ENCODE peak calls at places on chromosomes 1 and 21, in ten cellular contexts. K, B, U, D, J, C, A, F, R and O are unnamed samples.

GRCh38 chr1:187476671-187477070 is 647.9 kb downstream of the PLA2G4A start:
- DNase-seq in K (peak), B (peak), U (peak), D (no peak), J (no peak), C (no peak), A (no peak), F (peak), R (no peak), O (peak)

GRCh38 chr1:22643381-22643780 is at the start of gene C1QC:
- DNase-seq in K (no peak), B (no peak), U (no peak), D (no peak), J (no peak), C (no peak), A (peak), F (no peak), R (no peak), O (no peak)

GRCh38 chr21:26405735-26406361 is 167.2 kb downstream of the CYYR1 start:
- DNase-seq in K (no peak), B (peak), U (peak), D (peak), J (no peak), C (peak), A (no peak), F (peak), R (peak), O (peak)

GRCh38 chr1:26993237-26994019 is at the start of gene TRNP1:
- DNase-seq in K (peak), B (peak), U (peak), D (peak), J (peak), C (no peak), A (peak), F (peak), R (no peak), O (peak)

GRCh38 chr21:42733037-42733632 is 79.7 kb downstream of the PDE9A start:
- DNase-seq in K (no peak), B (no peak), U (no peak), D (no peak), J (no peak), C (no peak), A (no peak), F (no peak), R (no peak), O (no peak)

GRCh38 chr21:42289926-42290325 is 25.3 kb downstream of the TFF3 start:
- DNase-seq in K (no peak), B (no peak), U (no peak), D (no peak), J (no peak), C (no peak), A (no peak), F (no peak), R (no peak), O (no peak)

GRCh38 chr1:58854576-58854975 is 70.7 kb upstream of the JUN start:
- DNase-seq in K (no peak), B (no peak), U (no peak), D (peak), J (no peak), C (no peak), A (no peak), F (no peak), R (no peak), O (no peak)

GRCh38 chr1:160858127-160858909 is 4.4 kb downstream of the CD244 start:
- DNase-seq in K (no peak), B (no peak), U (no peak), D (no peak), J (no peak), C (no peak), A (no peak), F (no peak), R (no peak), O (peak)

GRCh38 chr1:22822371-22822770 is 111.7 kb downstream of the EPHB2 start:
- DNase-seq in K (no peak), B (no peak), U (no peak), D (no peak), J (no peak), C (no peak), A (no peak), F (no peak), R (no peak), O (no peak)

GRCh38 chr1:195082183-195082582 is 1526.1 kb downstream of the KCNT2 start:
- DNase-seq in K (no peak), B (no peak), U (peak), D (no peak), J (no peak), C (no peak), A (no peak), F (peak), R (no peak), O (peak)

GRCh38 chr21:45412491-45412890 is 7.5 kb downstream of the COL18A1 start:
- DNase-seq in K (no peak), B (no peak), U (no peak), D (no peak), J (no peak), C (no peak), A (no peak), F (no peak), R (no peak), O (no peak)

GRCh38 chr1:164932580-164932979 is 373.6 kb downstream of the PBX1 start:
- DNase-seq in K (no peak), B (no peak), U (no peak), D (no peak), J (no peak), C (no peak), A (no peak), F (no peak), R (no peak), O (no peak)

GRCh38 chr1:164928223-164928814 is 369.3 kb downstream of the PBX1 start:
- DNase-seq in K (no peak), B (no peak), U (no peak), D (no peak), J (no peak), C (no peak), A (no peak), F (no peak), R (no peak), O (no peak)

GRCh38 chr1:164930833-164931232 is 371.8 kb downstream of the PBX1 start:
- DNase-seq in K (no peak), B (no peak), U (no peak), D (no peak), J (no peak), C (no peak), A (no peak), F (no peak), R (no peak), O (no peak)

DNA sequence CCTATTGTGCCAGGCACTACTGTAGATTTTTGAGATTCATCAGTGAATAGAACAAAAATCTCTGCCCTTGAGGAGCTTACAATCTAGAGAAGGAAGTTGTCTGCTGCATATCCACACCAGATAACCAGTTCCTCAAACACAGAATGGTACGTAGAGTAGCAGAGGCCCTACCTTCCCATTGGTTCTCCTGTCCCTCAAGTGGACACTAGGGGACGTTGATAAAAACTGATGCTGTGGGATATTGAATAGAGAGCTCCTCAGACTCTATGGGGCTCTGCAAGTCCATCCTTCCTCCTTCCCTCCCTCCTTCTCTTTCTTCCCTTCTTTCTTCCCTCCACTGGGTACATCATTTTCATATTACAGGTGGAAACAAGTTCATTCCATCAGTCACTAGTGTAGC is 371.3 kb downstream of the PBX1 start:
- DNase-seq in K (no peak), B (no peak), U (no peak), D (no peak), J (no peak), C (no peak), A (no peak), F (no peak), R (no peak), O (no peak)
- TF ChIP-seq CTCF in K (no peak), B (no peak), U (no peak), D (no peak), J (no peak), C (no peak), A (no peak), F (no peak), R (no peak), O (no peak)

GRCh38 chr1:81808760-81809159 is 8.0 kb downstream of the ADGRL2 start:
- DNase-seq in K (no peak), B (peak), U (peak), D (no peak), J (no peak), C (no peak), A (no peak), F (no peak), R (no peak), O (no peak)

GRCh38 chr1:81812712-81813111 is 12.0 kb downstream of the ADGRL2 start:
- DNase-seq in K (no peak), B (no peak), U (no peak), D (no peak), J (no peak), C (no peak), A (no peak), F (no peak), R (no peak), O (peak)

GRCh38 chr1:81813691-81814090 is 13.0 kb downstream of the ADGRL2 start:
- DNase-seq in K (no peak), B (no peak), U (no peak), D (no peak), J (no peak), C (no peak), A (no peak), F (no peak), R (no peak), O (no peak)

GRCh38 chr1:81809808-81810207 is 9.1 kb downstream of the ADGRL2 start:
- DNase-seq in K (no peak), B (no peak), U (no peak), D (no peak), J (no peak), C (no peak), A (no peak), F (no peak), R (no peak), O (no peak)

GRCh38 chr1:81811757-81812371 is 11.1 kb downstream of the ADGRL2 start:
- DNase-seq in K (no peak), B (no peak), U (peak), D (no peak), J (no peak), C (no peak), A (no peak), F (no peak), R (no peak), O (peak)
- TF ChIP-seq CTCF in K (peak), B (peak), U (no peak), D (no peak), J (no peak), C (no peak), A (peak), F (peak), R (no peak), O (peak)

GRCh38 chr1:101136739-101137138 is 100.1 kb upstream of the S1PR1 start:
- DNase-seq in K (peak), B (peak), U (peak), D (peak), J (no peak), C (no peak), A (no peak), F (no peak), R (no peak), O (no peak)
- TF ChIP-seq CTCF in K (peak), B (peak), U (no peak), D (peak), J (peak), C (no peak), A (no peak), F (no peak), R (no peak), O (no peak)

GRCh38 chr1:92306020-92306419 is 7.2 kb downstream of the RPAP2 start:
- DNase-seq in K (no peak), B (no peak), U (no peak), D (no peak), J (no peak), C (no peak), A (no peak), F (no peak), R (no peak), O (no peak)

GRCh38 chr1:92315766-92316413 is 17.0 kb downstream of the RPAP2 start:
- DNase-seq in K (no peak), B (no peak), U (no peak), D (no peak), J (peak), C (no peak), A (no peak), F (no peak), R (no peak), O (no peak)

GRCh38 chr1:92307980-92308379 is 9.1 kb downstream of the RPAP2 start:
- DNase-seq in K (no peak), B (no peak), U (no peak), D (no peak), J (no peak), C (no peak), A (no peak), F (no peak), R (no peak), O (no peak)

GRCh38 chr1:92314024-92314423 is 15.2 kb downstream of the RPAP2 start:
- DNase-seq in K (no peak), B (no peak), U (no peak), D (peak), J (no peak), C (no peak), A (no peak), F (no peak), R (no peak), O (no peak)

GRCh38 chr1:92310185-92310597 is 11.3 kb downstream of the RPAP2 start:
- DNase-seq in K (peak), B (peak), U (peak), D (peak), J (no peak), C (no peak), A (no peak), F (peak), R (no peak), O (peak)
- TF ChIP-seq CTCF in K (peak), B (peak), U (peak), D (peak), J (peak), C (peak), A (peak), F (peak), R (peak), O (peak)